ENCODE peak calls at places on chromosomes 1 and 21, in four cellular contexts. Z is central memory CD4-positive, alpha-beta T cell; L is EH; U is LNCaP clone FGC. E is an unnamed sample.

GRCh38 chr1:28259935-28260802 is 851 bp downstream of the SESN2 start:
- DNase-seq in Z (no peak), L (peak), U (peak), E (peak)

GRCh38 chr1:37741662-37742061 is 23.3 kb downstream of the EPHA10 start:
- DNase-seq in Z (no peak), L (no peak), U (no peak), E (no peak)

GRCh38 chr21:44919111-44919912 is 1.4 kb downstream of the ITGB2 start:
- DNase-seq in Z (no peak), L (no peak), U (no peak), E (no peak)

GRCh38 chr1:90616395-90616794 is 100.7 kb downstream of the BARHL2 start:
- DNase-seq in Z (no peak), L (no peak), U (no peak), E (no peak)

GRCh38 chr1:203041351-203041932 is 15.2 kb downstream of the PPFIA4 start:
- DNase-seq in Z (no peak), L (no peak), U (no peak), E (no peak)

GRCh38 chr1:37363535-37363934 is 110.8 kb upstream of the ZC3H12A start:
- DNase-seq in Z (no peak), L (no peak), U (no peak), E (no peak)

GRCh38 chr21:20882462-20883415 is 115.5 kb upstream of the NCAM2 start:
- DNase-seq in Z (no peak), L (no peak), U (no peak), E (peak)

GRCh38 chr1:200457810-200458209 is 48.0 kb upstream of the ZNF281 start:
- DNase-seq in Z (no peak), L (no peak), U (no peak), E (no peak)

GRCh38 chr1:16717174-16718108 is 22.9 kb upstream of the RNU1-4 start:
- DNase-seq in Z (no peak), L (no peak), U (no peak), E (no peak)

GRCh38 chr1:188642585-188643168 is 1813.9 kb downstream of the PLA2G4A start:
- DNase-seq in Z (no peak), L (no peak), U (no peak), E (no peak)

GRCh38 chr1:96236156-96236739 is 485.3 kb upstream of the PTBP2 start:
- DNase-seq in Z (no peak), L (peak), U (peak), E (peak)

GRCh38 chr1:156740307-156740678 is 595 bp downstream of the MRPL24 start:
- DNase-seq in Z (no peak), L (peak), U (no peak), E (no peak)

GRCh38 chr1:187018291-187018690 is 189.5 kb downstream of the PLA2G4A start:
- DNase-seq in Z (no peak), L (no peak), U (no peak), E (no peak)

GRCh38 chr1:188127507-188127906 is 1298.8 kb downstream of the PLA2G4A start:
- DNase-seq in Z (no peak), L (no peak), U (no peak), E (no peak)

E was measured in mesenchymal stem cell.